ENCODE peak calls at places on chromosomes 16 and 17, in five cellular contexts. Y, W, Q, E and O are unnamed samples.
A peak's percentile ranks its signal among the peaks of the same experiment; 100 is the strongest.

GRCh38 chr17:41494524-41494923 is 4.8 kb upstream of the KRT36 start:
- DNase-seq in W (no peak), E (no peak), Q (no peak), Y (no peak), O (peak; percentile 44)

GRCh38 chr16:85606920-85607319 is 6.2 kb upstream of the GSE1 start:
- DNase-seq in Y (no peak), E (no peak), Q (no peak), W (no peak), O (no peak)

GRCh38 chr17:28345420-28346198 is 10.0 kb downstream of the TNFAIP1 start:
- DNase-seq in E (no peak), Q (peak; percentile 57), Y (no peak), W (no peak), O (no peak)

GRCh38 chr17:78739331-78739853 is 42.7 kb downstream of the CYTH1 start:
- DNase-seq in Q (no peak), Y (no peak), W (no peak), E (no peak), O (no peak)

GRCh38 chr16:1766701-1767100 is 4.6 kb downstream of the NME3 start:
- DNase-seq in E (no peak), Q (no peak), W (no peak), Y (no peak), O (no peak)

GRCh38 chr16:21568502-21569189 is 30.7 kb upstream of the METTL9 start:
- DNase-seq in Y (no peak), Q (no peak), W (peak; percentile 4), E (no peak), O (peak; percentile 40)

GRCh38 chr16:87426423-87427215 is 34.5 kb downstream of the MAP1LC3B start:
- DNase-seq in E (no peak), Q (no peak), W (no peak), Y (no peak), O (no peak)

GRCh38 chr17:76816590-76817135 is 51.5 kb upstream of the MGAT5B start:
- DNase-seq in Y (no peak), E (peak; percentile 63), W (peak; percentile 31), Q (no peak), O (no peak)

GRCh38 chr16:969508-970378 is 1.0 kb downstream of the LMF1 start:
- DNase-seq in W (peak; percentile 32), E (no peak), Q (peak; percentile 40), Y (peak; percentile 41), O (no peak)

GRCh38 chr16:86761117-86761971 is 183.0 kb downstream of the FOXL1 start:
- DNase-seq in Q (peak; percentile 62), W (peak; percentile 32), Y (no peak), E (peak; percentile 51), O (no peak)

GRCh38 chr17:13597723-13598347 is 3.9 kb downstream of the HS3ST3A1 start:
- DNase-seq in E (peak; percentile 27), Q (peak; percentile 18), W (peak; percentile 14), Y (no peak), O (no peak)

GRCh38 chr16:659618-660017 is 8.3 kb upstream of the RHOT2 start:
- DNase-seq in Y (no peak), E (no peak), W (no peak), Q (no peak), O (no peak)

GRCh38 chr17:49996495-49997255 is 1.7 kb upstream of the DLX3 start:
- DNase-seq in W (peak; percentile 49), E (no peak), Q (peak; percentile 39), Y (peak; percentile 61), O (no peak)

GRCh38 chr16:58487566-58488351 is 12.2 kb upstream of the NDRG4 start:
- DNase-seq in Q (peak; percentile 89), E (peak; percentile 56), W (peak; percentile 79), Y (peak; percentile 69), O (peak; percentile 39)

GRCh38 chr16:84462296-84463210 is 41.9 kb downstream of the MEAK7 start:
- DNase-seq in E (no peak), W (no peak), Y (no peak), Q (no peak), O (no peak)

GRCh38 chr17:46963571-46963970 is 15.5 kb downstream of the RPRML start:
- DNase-seq in Y (no peak), E (no peak), Q (no peak), W (no peak), O (no peak)

GRCh38 chr16:67923414-67924127 is 8.1 kb downstream of the CTRL start:
- DNase-seq in Y (no peak), E (no peak), W (no peak), Q (no peak), O (no peak)

GRCh38 chr16:65500919-65501318 is 379.1 kb upstream of the CDH11 start:
- DNase-seq in W (no peak), Y (no peak), E (no peak), Q (no peak), O (no peak)

GRCh38 chr16:71666264-71666663 is 40.3 kb downstream of the MARVELD3 start:
- DNase-seq in Q (no peak), Y (no peak), E (no peak), W (no peak), O (no peak)

GRCh38 chr17:11493947-11494346 is 104.3 kb upstream of the DNAH9 start:
- DNase-seq in E (no peak), Q (no peak), Y (no peak), W (no peak), O (no peak)

GRCh38 chr17:79090503-79091372 is 16.1 kb downstream of the ENGASE start:
- DNase-seq in W (no peak), E (no peak), Q (no peak), Y (peak; percentile 62), O (peak; percentile 24)

GRCh38 chr16:83967838-83968482 is at the start of gene NECAB2:
- DNase-seq in E (no peak), Q (peak; percentile 40), W (no peak), Y (peak; percentile 49), O (no peak)

GRCh38 chr16:79013004-79013403 is 587.5 kb downstream of the MAF start:
- DNase-seq in W (no peak), Y (no peak), Q (no peak), E (no peak), O (peak; percentile 47)

GRCh38 chr16:66473654-66474519 is 46.8 kb downstream of the BEAN1 start:
- DNase-seq in Y (no peak), Q (no peak), W (no peak), E (no peak), O (no peak)

GRCh38 chr17:82859431-82860403 is 19.9 kb upstream of the ZNF750 start:
- DNase-seq in Y (no peak), W (no peak), E (peak; percentile 91), Q (no peak), O (no peak)

GRCh38 chr17:27888072-27888471 is 5.1 kb downstream of the LYRM9 start:
- DNase-seq in Y (no peak), Q (no peak), E (no peak), W (no peak), O (no peak)

GRCh38 chr17:80892900-80893603 is 98.6 kb upstream of the CHMP6 start:
- DNase-seq in Q (no peak), E (peak; percentile 53), Y (no peak), W (no peak), O (peak; percentile 92)

GRCh38 chr17:60641810-60642220 is 35.8 kb upstream of the BCAS3 start:
- DNase-seq in E (peak; percentile 78), Q (peak; percentile 78), Y (peak; percentile 70), W (peak; percentile 70), O (peak; percentile 32)

GRCh38 chr16:28538733-28539596 is at the start of gene NUPR1:
- DNase-seq in Q (peak; percentile 97), W (peak; percentile 94), E (no peak), Y (peak; percentile 99), O (peak; percentile 81)

DNA sequence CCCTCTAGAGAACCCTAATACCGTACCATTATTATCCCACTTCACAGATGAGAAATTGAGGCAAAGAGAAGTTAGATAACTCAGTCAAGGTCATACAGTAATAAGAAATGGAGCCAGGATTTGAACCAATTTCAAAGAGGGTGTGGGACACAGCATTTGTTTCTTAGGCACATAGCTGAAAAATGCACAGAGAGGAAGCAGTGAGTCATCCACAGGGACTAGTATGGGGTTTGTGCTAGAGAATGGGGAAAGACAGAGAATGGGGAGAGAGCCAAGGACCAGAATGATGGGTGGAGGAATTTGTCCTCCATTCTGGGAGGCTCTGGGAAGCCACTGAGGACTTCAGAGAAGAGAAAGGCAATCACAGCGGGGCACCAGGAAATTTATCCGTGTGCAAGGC is 77.9 kb upstream of the ZFHX3 start:
- DNase-seq in W (no peak), Y (no peak), Q (no peak), E (no peak), O (peak; percentile 46)
- H3K4me1 ChIP-seq in W (no peaks in the 10 kb centered on the region), Y (peaks cover 2% of the 10 kb centered on the region), Q (peaks cover 7% of the 10 kb centered on the region), E (no peaks in the 10 kb centered on the region), O (no peaks in the 10 kb centered on the region)

GRCh38 chr17:72571813-72572396 is 451.1 kb downstream of the SOX9 start:
- DNase-seq in Q (no peak), W (no peak), E (no peak), Y (no peak), O (no peak)
- H3K27ac ChIP-seq in Q (no peak overlapping the region), W (no peak overlapping the region), E (no peak overlapping the region), Y (no peak overlapping the region), O (no peak overlapping the region)

GRCh38 chr17:34565715-34566114 is 13.7 kb upstream of the TMEM132E start:
- DNase-seq in Q (no peak), Y (no peak), E (no peak), W (no peak), O (no peak)

GRCh38 chr17:34566873-34567272 is 12.5 kb upstream of the TMEM132E start:
- DNase-seq in W (no peak), Y (no peak), E (no peak), Q (no peak), O (no peak)

GRCh38 chr17:34561328-34561727 is 18.1 kb upstream of the TMEM132E start:
- DNase-seq in Y (no peak), Q (no peak), E (no peak), W (no peak), O (no peak)

GRCh38 chr17:34566201-34566600 is 13.2 kb upstream of the TMEM132E start:
- DNase-seq in E (no peak), Y (no peak), W (no peak), Q (no peak), O (no peak)

GRCh38 chr17:34562387-34562786 is 17.0 kb upstream of the TMEM132E start:
- DNase-seq in Y (no peak), Q (no peak), W (no peak), E (no peak), O (no peak)
- TF ChIP-seq CTCF in Y (no peak), Q (peak; percentile 15), W (no peak), E (peak; percentile 41), O (peak; percentile 26)

GRCh38 chr17:38709864-38710602 is 5.0 kb downstream of the MLLT6 start:
- DNase-seq in W (no peak), Q (no peak), Y (no peak), E (no peak), O (no peak)

GRCh38 chr17:38711792-38712571 is 6.9 kb downstream of the MLLT6 start:
- DNase-seq in E (no peak), W (no peak), Y (no peak), Q (no peak), O (no peak)

GRCh38 chr17:38710985-38711384 is 5.9 kb downstream of the MLLT6 start:
- DNase-seq in Q (no peak), W (no peak), Y (no peak), E (no peak), O (no peak)

GRCh38 chr17:38709104-38709820 is 4.2 kb downstream of the MLLT6 start:
- DNase-seq in Y (no peak), W (no peak), E (no peak), Q (no peak), O (no peak)

DNA sequence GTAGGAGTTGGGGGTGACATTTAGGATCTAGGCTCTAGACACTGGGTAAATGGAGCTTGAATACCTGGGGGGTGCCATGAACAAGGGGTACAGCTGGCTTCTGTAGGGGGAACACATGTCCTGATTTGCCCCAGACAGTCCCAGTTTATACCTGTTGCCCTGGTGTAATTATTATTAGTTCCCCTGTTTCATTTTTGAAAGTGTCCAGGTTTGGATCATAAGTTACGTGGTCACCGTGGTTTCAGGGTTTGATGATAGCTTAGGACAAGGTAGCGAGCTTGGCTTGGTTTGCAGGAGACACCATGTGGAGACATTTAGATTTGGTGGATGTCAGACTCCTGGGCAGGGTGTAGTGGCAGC is 5.5 kb downstream of the MLLT6 start:
- DNase-seq in Y (no peak), W (no peak), Q (no peak), E (no peak), O (no peak)
- H3K4me1 ChIP-seq in Y (peaks cover 6% of the 10 kb centered on the region), W (peaks cover 16% of the 10 kb centered on the region), Q (peaks cover 25% of the 10 kb centered on the region), E (peaks cover 6% of the 10 kb centered on the region), O (no peaks in the 10 kb centered on the region)